ENCODE peak calls at places on chromosomes 12 and 14, in five cellular contexts. One of them, this sample, is unnamed.

GRCh38 chr12:47799357-47799955 is 20.2 kb downstream of the HDAC7 start:
- DNase-seq in suprapubic skin: no peak
- DNase-seq in hepatocyte: no peak
- DNase-seq in Peyer's patch: no peak
- DNase-seq in PC-9: no peak
- DNase-seq in this sample: no peak

GRCh38 chr12:43063642-43064041 is 474.1 kb upstream of the PRICKLE1 start:
- DNase-seq in hepatocyte: no peak
- DNase-seq in PC-9: no peak
- DNase-seq in suprapubic skin: no peak
- DNase-seq in Peyer's patch: no peak
- DNase-seq in this sample: no peak

GRCh38 chr14:79516009-79516408 is 695.3 kb downstream of the DIO2 start:
- DNase-seq in suprapubic skin: no peak
- DNase-seq in Peyer's patch: no peak
- DNase-seq in PC-9: no peak
- DNase-seq in hepatocyte: no peak
- DNase-seq in this sample: no peak

GRCh38 chr12:89212339-89212771 is 139.9 kb downstream of the DUSP6 start:
- DNase-seq in PC-9: no peak
- DNase-seq in Peyer's patch: no peak
- DNase-seq in suprapubic skin: no peak
- DNase-seq in hepatocyte: peak; percentile 11
- DNase-seq in this sample: no peak

GRCh38 chr12:55631056-55631455 is 5.6 kb upstream of the OR10P1 start:
- DNase-seq in Peyer's patch: no peak
- DNase-seq in PC-9: no peak
- DNase-seq in suprapubic skin: no peak
- DNase-seq in hepatocyte: no peak
- DNase-seq in this sample: no peak

GRCh38 chr14:76352639-76353281 is 23.2 kb upstream of the ESRRB start:
- DNase-seq in PC-9: peak; percentile 44
- DNase-seq in Peyer's patch: peak; percentile 62
- DNase-seq in hepatocyte: peak; percentile 84
- DNase-seq in suprapubic skin: no peak
- DNase-seq in this sample: peak; percentile 36

GRCh38 chr12:108738165-108738564 is 6.8 kb upstream of the CORO1C start:
- DNase-seq in suprapubic skin: no peak
- DNase-seq in hepatocyte: no peak
- DNase-seq in Peyer's patch: no peak
- DNase-seq in PC-9: no peak
- DNase-seq in this sample: no peak

GRCh38 chr14:59308706-59309105 is 120.2 kb downstream of the DAAM1 start:
- DNase-seq in hepatocyte: no peak
- DNase-seq in suprapubic skin: no peak
- DNase-seq in PC-9: no peak
- DNase-seq in Peyer's patch: no peak
- DNase-seq in this sample: no peak

GRCh38 chr12:46523446-46523845 is 150.9 kb upstream of the SLC38A2 start:
- DNase-seq in suprapubic skin: no peak
- DNase-seq in PC-9: no peak
- DNase-seq in Peyer's patch: no peak
- DNase-seq in hepatocyte: no peak
- DNase-seq in this sample: no peak

GRCh38 chr14:72743626-72744025 is 150.3 kb downstream of the DPF3 start:
- DNase-seq in suprapubic skin: no peak
- DNase-seq in Peyer's patch: no peak
- DNase-seq in PC-9: no peak
- DNase-seq in hepatocyte: no peak
- DNase-seq in this sample: no peak

GRCh38 chr12:82650627-82651337 is 35.9 kb upstream of the TMTC2 start:
- DNase-seq in suprapubic skin: no peak
- DNase-seq in PC-9: peak; percentile 81
- DNase-seq in hepatocyte: peak; percentile 68
- DNase-seq in Peyer's patch: peak; percentile 91
- DNase-seq in this sample: no peak

GRCh38 chr12:104456417-104456949 is at the start of gene CHST11:
- DNase-seq in hepatocyte: peak; percentile 91
- DNase-seq in Peyer's patch: peak; percentile 89
- DNase-seq in PC-9: peak; percentile 84
- DNase-seq in suprapubic skin: peak; percentile 86
- DNase-seq in this sample: peak; percentile 33

GRCh38 chr14:94000986-94001385 is 3.9 kb downstream of the CCDC197 start:
- DNase-seq in Peyer's patch: no peak
- DNase-seq in suprapubic skin: no peak
- DNase-seq in PC-9: no peak
- DNase-seq in hepatocyte: no peak
- DNase-seq in this sample: no peak

GRCh38 chr12:25811656-25812126 is 146.8 kb upstream of the RASSF8 start:
- DNase-seq in PC-9: no peak
- DNase-seq in Peyer's patch: no peak
- DNase-seq in suprapubic skin: no peak
- DNase-seq in hepatocyte: peak; percentile 21
- DNase-seq in this sample: no peak

GRCh38 chr12:132327351-132328171 is 1.8 kb downstream of the GALNT9 start:
- DNase-seq in suprapubic skin: no peak
- DNase-seq in Peyer's patch: no peak
- DNase-seq in hepatocyte: peak; percentile 37
- DNase-seq in PC-9: peak; percentile 25
- DNase-seq in this sample: peak; percentile 14

GRCh38 chr14:24334431-24335271 is at the start of gene ADCY4:
- DNase-seq in hepatocyte: no peak
- DNase-seq in suprapubic skin: no peak
- DNase-seq in Peyer's patch: no peak
- DNase-seq in PC-9: no peak
- DNase-seq in this sample: peak; percentile 31

GRCh38 chr14:24330973-24331674 is 3.7 kb downstream of the ADCY4 start:
- DNase-seq in PC-9: no peak
- DNase-seq in suprapubic skin: no peak
- DNase-seq in Peyer's patch: no peak
- DNase-seq in hepatocyte: no peak
- DNase-seq in this sample: no peak

GRCh38 chr14:24331731-24332093 is 3.2 kb downstream of the ADCY4 start:
- DNase-seq in suprapubic skin: no peak
- DNase-seq in hepatocyte: no peak
- DNase-seq in Peyer's patch: no peak
- DNase-seq in PC-9: no peak
- DNase-seq in this sample: no peak

GRCh38 chr14:24329736-24330135 is 5.1 kb downstream of the ADCY4 start:
- DNase-seq in Peyer's patch: peak; percentile 87
- DNase-seq in PC-9: no peak
- DNase-seq in suprapubic skin: no peak
- DNase-seq in hepatocyte: no peak
- DNase-seq in this sample: no peak

GRCh38 chr14:24332094-24332983 is 2.5 kb downstream of the ADCY4 start:
- DNase-seq in hepatocyte: peak; percentile 85
- DNase-seq in Peyer's patch: peak; percentile 94
- DNase-seq in suprapubic skin: peak; percentile 89
- DNase-seq in PC-9: peak; percentile 53
- DNase-seq in this sample: peak; percentile 87
- H3K4me3 ChIP-seq in hepatocyte: peak overlapping the region; percentile 24
- H3K4me3 ChIP-seq in Peyer's patch: peak overlapping the region; percentile 41
- H3K4me3 ChIP-seq in suprapubic skin: peak overlapping the region; percentile 28
- H3K4me3 ChIP-seq in PC-9: no peak overlapping the region
- H3K4me3 ChIP-seq in this sample: peak overlapping the region; percentile 43

DNA sequence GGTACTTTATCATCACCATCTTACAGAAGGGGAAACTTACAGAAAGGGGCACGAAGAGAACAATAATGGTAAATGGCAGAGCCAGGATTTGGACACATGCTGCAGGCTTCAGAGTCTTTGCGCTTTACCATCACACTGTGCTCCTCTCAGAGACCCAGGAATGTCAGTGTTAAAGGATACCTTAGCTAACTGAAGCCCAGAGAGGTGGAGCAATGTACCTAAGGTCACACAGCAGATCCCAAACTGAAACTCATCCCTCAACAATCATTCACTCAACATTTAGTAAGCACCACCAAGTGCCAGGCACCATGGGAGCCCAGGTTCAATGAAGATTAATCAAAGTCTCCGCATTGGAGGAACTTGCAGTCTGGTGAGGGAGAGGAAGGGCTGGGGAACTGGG is 8.0 kb upstream of the KRT78 start:
- DNase-seq in PC-9: no peak
- DNase-seq in Peyer's patch: no peak
- DNase-seq in hepatocyte: no peak
- DNase-seq in suprapubic skin: no peak
- DNase-seq in this sample: no peak
- H3K4me3 ChIP-seq in PC-9: no peak overlapping the region
- H3K4me3 ChIP-seq in Peyer's patch: no peak overlapping the region
- H3K4me3 ChIP-seq in hepatocyte: no peak overlapping the region
- H3K4me3 ChIP-seq in suprapubic skin: no peak overlapping the region
- H3K4me3 ChIP-seq in this sample: no peak overlapping the region

GRCh38 chr14:74085828-74086227 is 1.1 kb downstream of the LIN52 start:
- DNase-seq in PC-9: no peak
- DNase-seq in hepatocyte: peak; percentile 11
- DNase-seq in Peyer's patch: no peak
- DNase-seq in suprapubic skin: no peak
- DNase-seq in this sample: no peak
- H3K4me3 ChIP-seq in PC-9: peak overlapping the region; percentile 77
- H3K4me3 ChIP-seq in hepatocyte: peak overlapping the region; percentile 32
- H3K4me3 ChIP-seq in Peyer's patch: peak overlapping the region; percentile 95
- H3K4me3 ChIP-seq in suprapubic skin: peak overlapping the region; percentile 87
- H3K4me3 ChIP-seq in this sample: peak overlapping the region; percentile 78

DNA sequence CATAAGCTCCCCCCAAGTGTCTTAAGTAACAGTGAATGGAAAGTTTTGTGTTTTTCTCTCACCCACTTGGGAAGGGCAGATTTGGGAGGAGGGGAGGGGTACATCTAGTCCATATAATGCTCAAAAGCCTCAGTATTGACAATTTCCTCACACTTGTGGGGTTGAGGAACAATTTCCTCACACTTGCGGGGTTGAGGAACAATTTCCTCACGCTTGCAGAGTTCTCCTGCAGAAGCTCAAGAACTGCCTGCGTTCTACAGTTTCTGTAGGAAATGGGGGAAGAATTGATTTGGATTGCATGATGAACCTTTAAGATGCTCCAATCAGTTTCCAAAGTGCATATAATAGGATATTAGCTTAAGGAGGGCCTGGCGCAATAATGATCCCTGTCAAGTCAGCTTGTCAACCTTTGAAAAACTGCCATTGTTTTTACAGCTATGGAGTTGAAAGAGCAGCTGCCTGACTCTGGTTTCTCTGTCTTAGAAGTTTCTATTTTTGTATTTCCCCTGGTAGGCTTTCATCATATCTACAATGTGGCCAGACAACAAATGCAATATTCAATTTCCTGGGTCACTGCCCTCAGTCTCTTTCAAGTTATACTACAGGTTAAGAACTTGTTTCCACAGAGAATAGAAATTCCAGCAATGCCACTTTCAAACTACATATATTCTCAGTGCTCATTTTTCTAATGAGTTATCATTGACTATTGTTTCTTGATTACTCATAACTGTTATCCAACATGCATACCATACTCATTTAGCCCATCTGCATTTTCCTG is 66.5 kb downstream of the PLEKHG7 start:
- DNase-seq in hepatocyte: no peak
- DNase-seq in PC-9: no peak
- DNase-seq in Peyer's patch: no peak
- DNase-seq in suprapubic skin: no peak
- DNase-seq in this sample: no peak
- H3K4me3 ChIP-seq in hepatocyte: no peak overlapping the region
- H3K4me3 ChIP-seq in PC-9: no peak overlapping the region
- H3K4me3 ChIP-seq in Peyer's patch: no peak overlapping the region
- H3K4me3 ChIP-seq in suprapubic skin: no peak overlapping the region
- H3K4me3 ChIP-seq in this sample: no peak overlapping the region